ENCODE peak calls at places on chromosomes 1 and 21, in eight cellular contexts. O is thoracic aorta, G is GM18507, S is neural progenitor cell, J is NCI-H69, L is anterior cingulate cortex, U is putamen, K is NCI-H2081. N is an unnamed sample.

GRCh38 chr1:224592636-224593579 is 23.2 kb upstream of the CNIH3 start:
- DNase-seq in O (no peak), G (no peak), S (no peak), J (peak), L (no peak), U (no peak), K (no peak), N (no peak)

GRCh38 chr1:243841507-243841906 is 8.5 kb downstream of the AKT3 start:
- DNase-seq in O (no peak), G (no peak), S (no peak), J (no peak), L (no peak), U (no peak), K (no peak), N (no peak)

GRCh38 chr1:27408151-27408550 is 15.7 kb downstream of the GPR3 start:
- DNase-seq in O (no peak), G (no peak), S (no peak), J (no peak), L (no peak), U (no peak), K (no peak), N (no peak)

GRCh38 chr1:228104526-228105251 is 1.6 kb upstream of the C1orf35 start:
- DNase-seq in O (no peak), G (no peak), S (no peak), J (peak), L (no peak), U (no peak), K (no peak), N (no peak)

GRCh38 chr1:170864238-170864637 is 71.1 kb upstream of the MROH9 start:
- DNase-seq in O (no peak), G (no peak), S (no peak), J (no peak), L (no peak), U (no peak), K (no peak), N (no peak)

GRCh38 chr21:28283652-28284490 is 708.8 kb downstream of the LTN1 start:
- DNase-seq in O (no peak), G (no peak), S (no peak), J (no peak), L (no peak), U (no peak), K (peak), N (no peak)

GRCh38 chr21:44853601-44854390 is 19.7 kb downstream of the PTTG1IP start:
- DNase-seq in O (no peak), G (no peak), S (no peak), J (peak), L (no peak), U (no peak), K (no peak), N (no peak)

GRCh38 chr1:212431656-212432055 is 1.1 kb upstream of the NENF start:
- DNase-seq in O (no peak), G (no peak), S (no peak), J (no peak), L (no peak), U (no peak), K (no peak), N (no peak)

GRCh38 chr21:35651166-35651565 is 409.2 kb downstream of the SETD4 start:
- DNase-seq in O (no peak), G (no peak), S (peak), J (peak), L (no peak), U (no peak), K (no peak), N (no peak)

GRCh38 chr1:232629250-232630046 is 485 bp downstream of the SIPA1L2 start:
- DNase-seq in O (no peak), G (no peak), S (peak), J (peak), L (no peak), U (peak), K (peak), N (no peak)

GRCh38 chr1:232319106-232319505 is 310.8 kb downstream of the SIPA1L2 start:
- DNase-seq in O (no peak), G (no peak), S (no peak), J (peak), L (no peak), U (no peak), K (no peak), N (no peak)

GRCh38 chr1:245695211-245695610 is 540.4 kb downstream of the KIF26B start:
- DNase-seq in O (no peak), G (no peak), S (no peak), J (no peak), L (no peak), U (no peak), K (no peak), N (no peak)

GRCh38 chr1:225835752-225836151 is 25.8 kb downstream of the EPHX1 start:
- DNase-seq in O (no peak), G (no peak), S (no peak), J (peak), L (no peak), U (no peak), K (peak), N (no peak)

GRCh38 chr1:224380003-224380402 is 23.3 kb downstream of the CNIH4 start:
- DNase-seq in O (no peak), G (no peak), S (no peak), J (no peak), L (no peak), U (no peak), K (no peak), N (peak)

GRCh38 chr21:38839683-38840286 is 34.1 kb downstream of the ETS2 start:
- DNase-seq in O (no peak), G (no peak), S (no peak), J (no peak), L (no peak), U (no peak), K (no peak), N (no peak)

GRCh38 chr1:30419831-30420230 is 303.6 kb downstream of the MATN1 start:
- DNase-seq in O (no peak), G (no peak), S (no peak), J (no peak), L (no peak), U (no peak), K (no peak), N (no peak)

GRCh38 chr1:246155923-246156322 is 351.2 kb downstream of the SMYD3 start:
- DNase-seq in O (no peak), G (no peak), S (no peak), J (no peak), L (no peak), U (no peak), K (no peak), N (no peak)

GRCh38 chr21:26447932-26448331 is 125.2 kb downstream of the CYYR1 start:
- DNase-seq in O (no peak), G (no peak), S (no peak), J (no peak), L (no peak), U (no peak), K (no peak), N (no peak)

GRCh38 chr1:247077234-247077633 is 1.4 kb downstream of the ZNF670 start:
- DNase-seq in O (no peak), G (no peak), S (no peak), J (no peak), L (no peak), U (no peak), K (no peak), N (no peak)

GRCh38 chr1:36257375-36257767 is 33.1 kb downstream of the THRAP3 start:
- DNase-seq in O (no peak), G (no peak), S (no peak), J (no peak), L (no peak), U (no peak), K (no peak), N (no peak)

GRCh38 chr1:212528501-212528900 is 80.1 kb upstream of the ATF3 start:
- DNase-seq in O (no peak), G (no peak), S (no peak), J (no peak), L (no peak), U (no peak), K (no peak), N (no peak)

GRCh38 chr21:29660047-29660720 is 279.6 kb downstream of the GRIK1 start:
- DNase-seq in O (no peak), G (no peak), S (no peak), J (no peak), L (no peak), U (no peak), K (no peak), N (no peak)

GRCh38 chr1:30900486-30900885 is 8.1 kb downstream of the SDC3 start:
- DNase-seq in O (no peak), G (no peak), S (no peak), J (no peak), L (no peak), U (no peak), K (no peak), N (no peak)

GRCh38 chr1:16101618-16102017 is 28.2 kb upstream of the FAM131C start:
- DNase-seq in O (no peak), G (no peak), S (no peak), J (no peak), L (no peak), U (no peak), K (no peak), N (no peak)

GRCh38 chr1:226984521-226985238 is 44.6 kb downstream of the COQ8A start:
- DNase-seq in O (no peak), G (no peak), S (no peak), J (no peak), L (no peak), U (no peak), K (no peak), N (no peak)

GRCh38 chr1:20481158-20481617 is 4.8 kb downstream of the CAMK2N1 start:
- DNase-seq in O (no peak), G (no peak), S (no peak), J (peak), L (no peak), U (no peak), K (no peak), N (no peak)

GRCh38 chr1:12358499-12358898 is 128.7 kb downstream of the VPS13D start:
- DNase-seq in O (no peak), G (no peak), S (no peak), J (no peak), L (no peak), U (no peak), K (no peak), N (no peak)

GRCh38 chr1:81349194-81349965 is 451.4 kb upstream of the ADGRL2 start:
- DNase-seq in O (no peak), G (no peak), S (peak), J (no peak), L (no peak), U (no peak), K (no peak), N (no peak)

GRCh38 chr21:30233228-30233627 is 17.3 kb upstream of the CLDN8 start:
- DNase-seq in O (no peak), G (no peak), S (no peak), J (no peak), L (no peak), U (no peak), K (no peak), N (no peak)

GRCh38 chr1:232704694-232705680 is 75.1 kb upstream of the SIPA1L2 start:
- DNase-seq in O (no peak), G (no peak), S (no peak), J (peak), L (peak), U (peak), K (peak), N (no peak)

GRCh38 chr1:169874229-169874628 is 19.5 kb downstream of the SCYL3 start:
- DNase-seq in O (no peak), G (no peak), S (no peak), J (no peak), L (no peak), U (no peak), K (no peak), N (no peak)

GRCh38 chr1:11307837-11308236 is 34.8 kb downstream of the UBIAD1 start:
- DNase-seq in O (no peak), G (no peak), S (no peak), J (no peak), L (no peak), U (no peak), K (no peak), N (no peak)

GRCh38 chr1:37479255-37480124 is 5.1 kb downstream of the ZC3H12A start:
- DNase-seq in O (peak), G (peak), S (no peak), J (peak), L (no peak), U (no peak), K (no peak), N (peak)

GRCh38 chr1:78102916-78103315 is 57.1 kb downstream of the GIPC2 start:
- DNase-seq in O (no peak), G (no peak), S (no peak), J (no peak), L (no peak), U (no peak), K (no peak), N (no peak)

N was measured in GM12864.